ENCODE peak calls at places on chromosome 6, in ten cellular contexts. One of them, this sample, is unnamed.

GRCh38 chr6:129731396-129731795 is 21.4 kb upstream of the ARHGAP18 start:
- DNase-seq in OCI-LY7: no peak
- DNase-seq in mesothelial cell of epicardium: no peak
- DNase-seq in neural crest cell: no peak
- DNase-seq in lower lobe of right lung: no peak
- DNase-seq in cardiac fibroblast: no peak
- DNase-seq in epithelial cell of esophagus: no peak
- DNase-seq in AG10803: no peak
- DNase-seq in fibroblast of villous mesenchyme: no peak
- DNase-seq in fibroblast of the aortic adventitia: no peak
- DNase-seq in this sample: no peak

GRCh38 chr6:3490622-3490980 is 33.8 kb upstream of the SLC22A23 start:
- DNase-seq in cardiac fibroblast: no peak
- DNase-seq in neural crest cell: no peak
- DNase-seq in epithelial cell of esophagus: peak
- DNase-seq in AG10803: peak
- DNase-seq in OCI-LY7: no peak
- DNase-seq in fibroblast of villous mesenchyme: no peak
- DNase-seq in fibroblast of the aortic adventitia: peak
- DNase-seq in lower lobe of right lung: no peak
- DNase-seq in mesothelial cell of epicardium: no peak
- DNase-seq in this sample: no peak

GRCh38 chr6:83378621-83379388 is 52.0 kb downstream of the ME1 start:
- DNase-seq in cardiac fibroblast: peak
- DNase-seq in OCI-LY7: no peak
- DNase-seq in mesothelial cell of epicardium: no peak
- DNase-seq in neural crest cell: no peak
- DNase-seq in fibroblast of villous mesenchyme: peak
- DNase-seq in lower lobe of right lung: no peak
- DNase-seq in fibroblast of the aortic adventitia: peak
- DNase-seq in epithelial cell of esophagus: peak
- DNase-seq in AG10803: peak
- DNase-seq in this sample: no peak

GRCh38 chr6:14120556-14120955 is 3.0 kb downstream of the CD83 start:
- DNase-seq in mesothelial cell of epicardium: no peak
- DNase-seq in fibroblast of the aortic adventitia: no peak
- DNase-seq in lower lobe of right lung: no peak
- DNase-seq in OCI-LY7: no peak
- DNase-seq in neural crest cell: no peak
- DNase-seq in fibroblast of villous mesenchyme: no peak
- DNase-seq in epithelial cell of esophagus: no peak
- DNase-seq in AG10803: peak
- DNase-seq in cardiac fibroblast: no peak
- DNase-seq in this sample: no peak

GRCh38 chr6:32086661-32087573 is 22.2 kb downstream of the TNXB start:
- DNase-seq in epithelial cell of esophagus: peak
- DNase-seq in AG10803: peak
- DNase-seq in fibroblast of villous mesenchyme: peak
- DNase-seq in fibroblast of the aortic adventitia: peak
- DNase-seq in cardiac fibroblast: peak
- DNase-seq in mesothelial cell of epicardium: no peak
- DNase-seq in neural crest cell: no peak
- DNase-seq in lower lobe of right lung: no peak
- DNase-seq in OCI-LY7: no peak
- DNase-seq in this sample: peak

GRCh38 chr6:158596861-158597260 is 37.0 kb downstream of the TMEM181 start:
- DNase-seq in epithelial cell of esophagus: no peak
- DNase-seq in fibroblast of villous mesenchyme: no peak
- DNase-seq in mesothelial cell of epicardium: no peak
- DNase-seq in lower lobe of right lung: no peak
- DNase-seq in OCI-LY7: no peak
- DNase-seq in neural crest cell: no peak
- DNase-seq in cardiac fibroblast: no peak
- DNase-seq in fibroblast of the aortic adventitia: no peak
- DNase-seq in AG10803: no peak
- DNase-seq in this sample: no peak

GRCh38 chr6:39446909-39447308 is 124.4 kb upstream of the KCNK16 start:
- DNase-seq in fibroblast of the aortic adventitia: no peak
- DNase-seq in epithelial cell of esophagus: no peak
- DNase-seq in mesothelial cell of epicardium: no peak
- DNase-seq in neural crest cell: no peak
- DNase-seq in AG10803: no peak
- DNase-seq in OCI-LY7: no peak
- DNase-seq in lower lobe of right lung: no peak
- DNase-seq in cardiac fibroblast: no peak
- DNase-seq in fibroblast of villous mesenchyme: no peak
- DNase-seq in this sample: no peak

GRCh38 chr6:36504982-36505381 is 42.3 kb downstream of the STK38 start:
- DNase-seq in OCI-LY7: no peak
- DNase-seq in mesothelial cell of epicardium: no peak
- DNase-seq in neural crest cell: no peak
- DNase-seq in lower lobe of right lung: no peak
- DNase-seq in cardiac fibroblast: peak
- DNase-seq in fibroblast of the aortic adventitia: peak
- DNase-seq in fibroblast of villous mesenchyme: peak
- DNase-seq in epithelial cell of esophagus: no peak
- DNase-seq in AG10803: peak
- DNase-seq in this sample: no peak

GRCh38 chr6:5994999-5995698 is 11.6 kb downstream of the NRN1 start:
- DNase-seq in OCI-LY7: no peak
- DNase-seq in cardiac fibroblast: no peak
- DNase-seq in epithelial cell of esophagus: no peak
- DNase-seq in mesothelial cell of epicardium: no peak
- DNase-seq in fibroblast of the aortic adventitia: no peak
- DNase-seq in lower lobe of right lung: no peak
- DNase-seq in fibroblast of villous mesenchyme: no peak
- DNase-seq in AG10803: no peak
- DNase-seq in neural crest cell: no peak
- DNase-seq in this sample: no peak

GRCh38 chr6:5996701-5997419 is 9.9 kb downstream of the NRN1 start:
- DNase-seq in mesothelial cell of epicardium: peak
- DNase-seq in fibroblast of the aortic adventitia: no peak
- DNase-seq in epithelial cell of esophagus: peak
- DNase-seq in OCI-LY7: no peak
- DNase-seq in AG10803: peak
- DNase-seq in cardiac fibroblast: peak
- DNase-seq in neural crest cell: peak
- DNase-seq in fibroblast of villous mesenchyme: no peak
- DNase-seq in lower lobe of right lung: peak
- DNase-seq in this sample: peak

GRCh38 chr6:5997420-5998093 is 9.2 kb downstream of the NRN1 start:
- DNase-seq in AG10803: peak
- DNase-seq in epithelial cell of esophagus: no peak
- DNase-seq in lower lobe of right lung: peak
- DNase-seq in cardiac fibroblast: no peak
- DNase-seq in fibroblast of villous mesenchyme: no peak
- DNase-seq in neural crest cell: peak
- DNase-seq in mesothelial cell of epicardium: no peak
- DNase-seq in OCI-LY7: peak
- DNase-seq in fibroblast of the aortic adventitia: no peak
- DNase-seq in this sample: peak

GRCh38 chr6:5994234-5994998 is 12.3 kb downstream of the NRN1 start:
- DNase-seq in lower lobe of right lung: no peak
- DNase-seq in AG10803: no peak
- DNase-seq in OCI-LY7: no peak
- DNase-seq in cardiac fibroblast: no peak
- DNase-seq in epithelial cell of esophagus: no peak
- DNase-seq in fibroblast of villous mesenchyme: no peak
- DNase-seq in neural crest cell: no peak
- DNase-seq in fibroblast of the aortic adventitia: no peak
- DNase-seq in mesothelial cell of epicardium: no peak
- DNase-seq in this sample: peak

GRCh38 chr6:5995705-5996686 is 10.7 kb downstream of the NRN1 start:
- DNase-seq in lower lobe of right lung: peak
- DNase-seq in mesothelial cell of epicardium: no peak
- DNase-seq in neural crest cell: peak
- DNase-seq in cardiac fibroblast: peak
- DNase-seq in OCI-LY7: no peak
- DNase-seq in fibroblast of villous mesenchyme: peak
- DNase-seq in fibroblast of the aortic adventitia: peak
- DNase-seq in epithelial cell of esophagus: peak
- DNase-seq in AG10803: peak
- DNase-seq in this sample: peak
- TF ChIP-seq CTCF in lower lobe of right lung: peak
- TF ChIP-seq CTCF in mesothelial cell of epicardium: no peak
- TF ChIP-seq CTCF in neural crest cell: peak
- TF ChIP-seq CTCF in cardiac fibroblast: no peak
- TF ChIP-seq CTCF in OCI-LY7: no peak
- TF ChIP-seq CTCF in fibroblast of villous mesenchyme: peak
- TF ChIP-seq CTCF in fibroblast of the aortic adventitia: peak
- TF ChIP-seq CTCF in epithelial cell of esophagus: peak
- TF ChIP-seq CTCF in AG10803: peak
- TF ChIP-seq CTCF in this sample: no peak

DNA sequence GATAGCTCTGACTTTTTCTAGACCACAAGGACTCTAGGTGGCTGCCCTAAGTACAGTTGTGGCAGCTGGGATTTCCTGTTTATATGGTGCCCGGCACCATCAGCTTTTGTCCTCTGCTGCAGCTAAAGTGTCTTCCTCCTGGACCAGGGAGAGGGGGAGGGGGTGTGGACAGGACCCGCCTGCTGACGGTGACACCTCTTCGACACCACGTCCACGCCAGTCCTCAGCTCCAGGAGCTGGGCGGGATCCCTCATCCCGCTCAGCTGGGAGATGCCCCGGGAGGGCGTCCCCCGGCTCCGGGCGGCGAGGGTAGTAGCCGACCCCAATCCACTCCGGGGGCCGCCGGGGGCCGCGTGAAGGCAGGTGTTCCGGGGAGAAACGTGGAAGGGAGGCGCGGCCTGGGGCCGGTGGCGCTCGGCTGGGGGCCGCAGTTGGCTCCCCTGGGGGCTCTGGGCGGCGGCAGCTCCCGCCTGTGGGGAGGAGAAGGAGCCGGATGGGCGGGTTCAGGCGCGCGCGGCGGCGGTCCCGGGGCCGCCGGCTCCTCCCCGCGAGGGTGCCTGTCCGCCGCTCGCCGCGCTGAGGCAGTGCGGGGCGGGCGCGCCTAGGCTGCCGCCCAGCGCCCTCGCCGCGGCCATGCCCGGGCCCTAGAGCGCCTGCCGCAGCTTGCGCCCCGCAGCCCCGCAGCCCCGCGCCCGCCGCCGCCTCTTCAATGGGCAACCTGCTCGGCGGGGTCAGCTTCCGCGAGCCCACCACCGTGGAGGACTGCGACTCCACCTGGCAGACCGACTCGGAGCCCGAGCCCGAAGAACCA is at the start of gene OGFRL1:
- DNase-seq in fibroblast of villous mesenchyme: peak
- DNase-seq in epithelial cell of esophagus: peak
- DNase-seq in mesothelial cell of epicardium: peak
- DNase-seq in neural crest cell: peak
- DNase-seq in OCI-LY7: peak
- DNase-seq in lower lobe of right lung: peak
- DNase-seq in cardiac fibroblast: peak
- DNase-seq in fibroblast of the aortic adventitia: peak
- DNase-seq in AG10803: peak
- DNase-seq in this sample: peak
- TF ChIP-seq CTCF in fibroblast of villous mesenchyme: no peak
- TF ChIP-seq CTCF in epithelial cell of esophagus: no peak
- TF ChIP-seq CTCF in mesothelial cell of epicardium: no peak
- TF ChIP-seq CTCF in neural crest cell: peak
- TF ChIP-seq CTCF in OCI-LY7: peak
- TF ChIP-seq CTCF in lower lobe of right lung: no peak
- TF ChIP-seq CTCF in cardiac fibroblast: no peak
- TF ChIP-seq CTCF in fibroblast of the aortic adventitia: peak
- TF ChIP-seq CTCF in AG10803: no peak
- TF ChIP-seq CTCF in this sample: no peak

DNA sequence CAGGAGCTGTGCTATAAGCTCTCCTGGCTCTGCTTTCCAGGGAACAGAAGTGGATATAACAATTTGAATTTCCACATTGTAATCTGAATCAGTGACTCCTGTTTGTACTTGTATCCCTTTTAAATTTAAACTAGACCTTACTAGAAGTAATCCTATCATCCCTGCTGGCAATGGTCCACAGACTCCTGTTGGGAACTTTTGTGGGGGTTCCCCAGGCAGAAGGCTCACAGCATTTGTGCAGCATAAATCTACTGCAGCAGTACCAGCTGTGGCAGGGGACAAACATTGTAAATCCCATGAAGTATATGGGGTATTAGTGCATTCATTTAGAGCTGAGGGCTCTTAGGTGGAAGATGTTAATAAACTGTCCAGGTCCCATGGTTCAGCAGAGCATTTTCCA is 12.0 kb upstream of the PDCD2 start:
- DNase-seq in lower lobe of right lung: no peak
- DNase-seq in epithelial cell of esophagus: no peak
- DNase-seq in neural crest cell: no peak
- DNase-seq in mesothelial cell of epicardium: no peak
- DNase-seq in AG10803: no peak
- DNase-seq in fibroblast of villous mesenchyme: no peak
- DNase-seq in cardiac fibroblast: no peak
- DNase-seq in fibroblast of the aortic adventitia: no peak
- DNase-seq in OCI-LY7: no peak
- DNase-seq in this sample: no peak
- TF ChIP-seq CTCF in lower lobe of right lung: no peak
- TF ChIP-seq CTCF in epithelial cell of esophagus: no peak
- TF ChIP-seq CTCF in neural crest cell: no peak
- TF ChIP-seq CTCF in mesothelial cell of epicardium: no peak
- TF ChIP-seq CTCF in AG10803: no peak
- TF ChIP-seq CTCF in fibroblast of villous mesenchyme: no peak
- TF ChIP-seq CTCF in cardiac fibroblast: no peak
- TF ChIP-seq CTCF in fibroblast of the aortic adventitia: no peak
- TF ChIP-seq CTCF in OCI-LY7: no peak
- TF ChIP-seq CTCF in this sample: no peak

GRCh38 chr6:149840345-149841075 is 23.6 kb downstream of the LRP11 start:
- DNase-seq in lower lobe of right lung: peak
- DNase-seq in AG10803: peak
- DNase-seq in neural crest cell: no peak
- DNase-seq in cardiac fibroblast: peak
- DNase-seq in OCI-LY7: peak
- DNase-seq in fibroblast of the aortic adventitia: peak
- DNase-seq in mesothelial cell of epicardium: no peak
- DNase-seq in epithelial cell of esophagus: peak
- DNase-seq in fibroblast of villous mesenchyme: peak
- DNase-seq in this sample: peak
- TF ChIP-seq CTCF in lower lobe of right lung: peak
- TF ChIP-seq CTCF in AG10803: peak
- TF ChIP-seq CTCF in neural crest cell: peak
- TF ChIP-seq CTCF in cardiac fibroblast: peak
- TF ChIP-seq CTCF in OCI-LY7: peak
- TF ChIP-seq CTCF in fibroblast of the aortic adventitia: peak
- TF ChIP-seq CTCF in mesothelial cell of epicardium: no peak
- TF ChIP-seq CTCF in epithelial cell of esophagus: peak
- TF ChIP-seq CTCF in fibroblast of villous mesenchyme: peak
- TF ChIP-seq CTCF in this sample: peak